ENCODE peak calls at places on chromosomes 1 and 21, in eight cellular contexts. One of them, this sample, is unnamed. For H3K4me1, the result is how much of the 10 kb centered on the place peaks cover.

GRCh38 chr1:43757343-43758053 is 50.2 kb downstream of the ST3GAL3 start:
- DNase-seq in NT2/D1: no peak
- DNase-seq in left ventricle myocardium inferior: no peak
- DNase-seq in CD4-positive, alpha-beta memory T cell: no peak
- DNase-seq in tibial nerve: no peak
- DNase-seq in GM23338: no peak
- DNase-seq in A549: peak
- DNase-seq in thoracic aorta: no peak
- DNase-seq in this sample: no peak

GRCh38 chr21:45208627-45208951 is 79.1 kb downstream of the POFUT2 start:
- DNase-seq in A549: no peak
- DNase-seq in thoracic aorta: no peak
- DNase-seq in NT2/D1: no peak
- DNase-seq in CD4-positive, alpha-beta memory T cell: peak
- DNase-seq in GM23338: no peak
- DNase-seq in left ventricle myocardium inferior: no peak
- DNase-seq in tibial nerve: no peak
- DNase-seq in this sample: no peak

GRCh38 chr1:165507570-165507969 is 36.2 kb upstream of the LRRC52 start:
- DNase-seq in thoracic aorta: no peak
- DNase-seq in left ventricle myocardium inferior: no peak
- DNase-seq in tibial nerve: no peak
- DNase-seq in NT2/D1: no peak
- DNase-seq in A549: no peak
- DNase-seq in GM23338: no peak
- DNase-seq in CD4-positive, alpha-beta memory T cell: no peak
- DNase-seq in this sample: no peak

GRCh38 chr1:15748690-15749398 is 6.5 kb downstream of the TMEM82 start:
- DNase-seq in NT2/D1: no peak
- DNase-seq in CD4-positive, alpha-beta memory T cell: no peak
- DNase-seq in tibial nerve: no peak
- DNase-seq in left ventricle myocardium inferior: no peak
- DNase-seq in GM23338: no peak
- DNase-seq in thoracic aorta: no peak
- DNase-seq in A549: no peak
- DNase-seq in this sample: no peak

GRCh38 chr1:23383547-23384311 is 14.1 kb upstream of the ZNF436 start:
- DNase-seq in CD4-positive, alpha-beta memory T cell: no peak
- DNase-seq in tibial nerve: no peak
- DNase-seq in thoracic aorta: no peak
- DNase-seq in NT2/D1: no peak
- DNase-seq in GM23338: no peak
- DNase-seq in A549: no peak
- DNase-seq in left ventricle myocardium inferior: no peak
- DNase-seq in this sample: no peak

GRCh38 chr1:228059536-228060457 is 22.7 kb upstream of the ARF1 start:
- DNase-seq in left ventricle myocardium inferior: no peak
- DNase-seq in thoracic aorta: no peak
- DNase-seq in GM23338: peak
- DNase-seq in CD4-positive, alpha-beta memory T cell: peak
- DNase-seq in A549: peak
- DNase-seq in tibial nerve: no peak
- DNase-seq in NT2/D1: peak
- DNase-seq in this sample: no peak

GRCh38 chr1:52834798-52835197 is 7.8 kb upstream of the ZYG11A start:
- DNase-seq in NT2/D1: no peak
- DNase-seq in left ventricle myocardium inferior: no peak
- DNase-seq in GM23338: no peak
- DNase-seq in thoracic aorta: no peak
- DNase-seq in tibial nerve: peak
- DNase-seq in A549: no peak
- DNase-seq in CD4-positive, alpha-beta memory T cell: no peak
- DNase-seq in this sample: no peak

GRCh38 chr1:27144920-27145661 is 9.8 kb downstream of the SLC9A1 start:
- DNase-seq in A549: no peak
- DNase-seq in GM23338: peak
- DNase-seq in CD4-positive, alpha-beta memory T cell: no peak
- DNase-seq in thoracic aorta: no peak
- DNase-seq in left ventricle myocardium inferior: no peak
- DNase-seq in NT2/D1: no peak
- DNase-seq in tibial nerve: no peak
- DNase-seq in this sample: no peak

GRCh38 chr1:22470227-22470626 is 18.6 kb downstream of the ZBTB40 start:
- DNase-seq in CD4-positive, alpha-beta memory T cell: no peak
- DNase-seq in left ventricle myocardium inferior: no peak
- DNase-seq in tibial nerve: no peak
- DNase-seq in NT2/D1: no peak
- DNase-seq in thoracic aorta: no peak
- DNase-seq in A549: no peak
- DNase-seq in GM23338: no peak
- DNase-seq in this sample: no peak

GRCh38 chr1:64304744-64305143 is 101.3 kb downstream of the UBE2U start:
- DNase-seq in tibial nerve: no peak
- DNase-seq in GM23338: no peak
- DNase-seq in left ventricle myocardium inferior: no peak
- DNase-seq in thoracic aorta: no peak
- DNase-seq in CD4-positive, alpha-beta memory T cell: no peak
- DNase-seq in NT2/D1: no peak
- DNase-seq in A549: no peak
- DNase-seq in this sample: no peak

GRCh38 chr1:40663324-40664166 is 1.9 kb downstream of the RIMS3 start:
- DNase-seq in GM23338: no peak
- DNase-seq in tibial nerve: no peak
- DNase-seq in NT2/D1: no peak
- DNase-seq in A549: no peak
- DNase-seq in thoracic aorta: no peak
- DNase-seq in left ventricle myocardium inferior: no peak
- DNase-seq in CD4-positive, alpha-beta memory T cell: no peak
- DNase-seq in this sample: no peak

GRCh38 chr1:24216254-24216653 is 29.2 kb upstream of the IFNLR1 start:
- DNase-seq in NT2/D1: no peak
- DNase-seq in A549: peak
- DNase-seq in CD4-positive, alpha-beta memory T cell: no peak
- DNase-seq in thoracic aorta: no peak
- DNase-seq in GM23338: peak
- DNase-seq in tibial nerve: no peak
- DNase-seq in left ventricle myocardium inferior: no peak
- DNase-seq in this sample: no peak

GRCh38 chr1:161185282-161185682 is 8.0 kb upstream of the B4GALT3 start:
- DNase-seq in tibial nerve: peak
- DNase-seq in left ventricle myocardium inferior: peak
- DNase-seq in GM23338: no peak
- DNase-seq in A549: no peak
- DNase-seq in NT2/D1: no peak
- DNase-seq in thoracic aorta: no peak
- DNase-seq in CD4-positive, alpha-beta memory T cell: peak
- DNase-seq in this sample: peak

GRCh38 chr21:46477765-46478164 is 19.1 kb downstream of the DIP2A start:
- DNase-seq in GM23338: no peak
- DNase-seq in tibial nerve: no peak
- DNase-seq in A549: no peak
- DNase-seq in NT2/D1: no peak
- DNase-seq in thoracic aorta: no peak
- DNase-seq in CD4-positive, alpha-beta memory T cell: no peak
- DNase-seq in left ventricle myocardium inferior: no peak
- DNase-seq in this sample: no peak

GRCh38 chr1:228018961-228019721 is 12.3 kb downstream of the WNT3A start:
- DNase-seq in A549: no peak
- DNase-seq in CD4-positive, alpha-beta memory T cell: no peak
- DNase-seq in GM23338: no peak
- DNase-seq in thoracic aorta: no peak
- DNase-seq in NT2/D1: no peak
- DNase-seq in left ventricle myocardium inferior: peak
- DNase-seq in tibial nerve: no peak
- DNase-seq in this sample: no peak

GRCh38 chr1:170929412-170929834 is 5.9 kb upstream of the MROH9 start:
- DNase-seq in CD4-positive, alpha-beta memory T cell: no peak
- DNase-seq in tibial nerve: no peak
- DNase-seq in GM23338: peak
- DNase-seq in NT2/D1: no peak
- DNase-seq in left ventricle myocardium inferior: no peak
- DNase-seq in thoracic aorta: no peak
- DNase-seq in A549: no peak
- DNase-seq in this sample: no peak

GRCh38 chr1:201570886-201571624 is 32.1 kb downstream of the NAV1 start:
- DNase-seq in CD4-positive, alpha-beta memory T cell: no peak
- DNase-seq in thoracic aorta: no peak
- DNase-seq in left ventricle myocardium inferior: no peak
- DNase-seq in A549: no peak
- DNase-seq in tibial nerve: no peak
- DNase-seq in GM23338: no peak
- DNase-seq in NT2/D1: no peak
- DNase-seq in this sample: no peak

GRCh38 chr21:42495765-42496119 is 282 bp downstream of the RSPH1 start:
- DNase-seq in left ventricle myocardium inferior: no peak
- DNase-seq in NT2/D1: no peak
- DNase-seq in GM23338: peak
- DNase-seq in thoracic aorta: no peak
- DNase-seq in A549: no peak
- DNase-seq in tibial nerve: peak
- DNase-seq in CD4-positive, alpha-beta memory T cell: no peak
- DNase-seq in this sample: no peak

GRCh38 chr1:91045284-91045683 is 23.4 kb upstream of the ZNF644 start:
- DNase-seq in thoracic aorta: no peak
- DNase-seq in NT2/D1: no peak
- DNase-seq in left ventricle myocardium inferior: no peak
- DNase-seq in tibial nerve: no peak
- DNase-seq in A549: no peak
- DNase-seq in GM23338: no peak
- DNase-seq in CD4-positive, alpha-beta memory T cell: no peak
- DNase-seq in this sample: no peak

GRCh38 chr21:45326169-45326833 is 38.6 kb upstream of the POFUT2 start:
- DNase-seq in A549: no peak
- DNase-seq in left ventricle myocardium inferior: peak
- DNase-seq in GM23338: no peak
- DNase-seq in thoracic aorta: no peak
- DNase-seq in CD4-positive, alpha-beta memory T cell: no peak
- DNase-seq in tibial nerve: no peak
- DNase-seq in NT2/D1: no peak
- DNase-seq in this sample: no peak

GRCh38 chr1:65343286-65343685 is 33.9 kb downstream of the DNAJC6 start:
- DNase-seq in CD4-positive, alpha-beta memory T cell: no peak
- DNase-seq in thoracic aorta: no peak
- DNase-seq in tibial nerve: no peak
- DNase-seq in A549: peak
- DNase-seq in NT2/D1: no peak
- DNase-seq in left ventricle myocardium inferior: no peak
- DNase-seq in GM23338: no peak
- DNase-seq in this sample: no peak

DNA sequence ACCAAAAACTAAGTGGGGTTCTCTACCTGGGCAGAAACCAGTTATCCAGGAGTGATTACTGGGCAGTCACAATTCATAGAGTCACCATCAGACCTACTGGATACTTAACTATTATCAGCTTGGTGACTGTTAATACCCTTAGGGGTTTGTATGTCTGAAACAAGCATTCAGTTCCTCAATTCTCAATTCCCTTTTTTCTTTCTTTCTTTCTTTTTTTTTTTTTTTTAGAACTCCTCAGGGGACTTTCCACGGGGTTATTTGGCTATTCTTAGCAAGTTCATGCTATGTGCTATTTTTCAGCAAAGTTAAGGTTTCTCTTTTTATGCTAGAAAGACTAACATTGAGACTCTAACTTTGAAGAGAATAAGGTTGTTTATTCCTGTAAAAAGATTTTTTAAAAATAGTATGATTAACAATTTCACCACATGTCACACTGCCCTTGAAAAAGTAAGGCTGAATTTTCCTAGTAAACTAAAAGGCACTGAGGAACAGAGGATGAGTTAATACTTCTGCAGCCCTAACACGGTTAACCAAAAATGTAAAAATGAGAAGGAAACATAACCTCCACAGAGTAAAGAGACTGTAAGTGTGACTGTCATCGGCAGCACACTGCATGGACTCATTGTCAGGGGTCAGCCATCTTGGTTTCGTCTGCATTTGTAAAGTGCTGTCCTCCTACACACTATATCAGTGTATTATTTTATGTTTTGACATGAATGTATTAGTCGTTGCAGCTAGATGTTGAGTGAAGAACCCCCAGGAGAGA is 310.2 kb downstream of the NTNG1 start:
- DNase-seq in NT2/D1: no peak
- DNase-seq in GM23338: no peak
- DNase-seq in A549: no peak
- DNase-seq in left ventricle myocardium inferior: no peak
- DNase-seq in thoracic aorta: no peak
- DNase-seq in tibial nerve: no peak
- DNase-seq in CD4-positive, alpha-beta memory T cell: no peak
- DNase-seq in this sample: no peak
- H3K4me1 ChIP-seq in NT2/D1: under half
- H3K4me1 ChIP-seq in GM23338: under half
- H3K4me1 ChIP-seq in A549: under half
- H3K4me1 ChIP-seq in left ventricle myocardium inferior: under half
- H3K4me1 ChIP-seq in thoracic aorta: under half
- H3K4me1 ChIP-seq in tibial nerve: under half
- H3K4me1 ChIP-seq in CD4-positive, alpha-beta memory T cell: under half
- H3K4me1 ChIP-seq in this sample: under half

GRCh38 chr1:110320168-110320518 is 19.0 kb upstream of the RBM15 start:
- DNase-seq in thoracic aorta: no peak
- DNase-seq in A549: no peak
- DNase-seq in GM23338: no peak
- DNase-seq in NT2/D1: no peak
- DNase-seq in left ventricle myocardium inferior: no peak
- DNase-seq in CD4-positive, alpha-beta memory T cell: no peak
- DNase-seq in tibial nerve: no peak
- DNase-seq in this sample: no peak
- H3K4me1 ChIP-seq in thoracic aorta: under half
- H3K4me1 ChIP-seq in A549: under half
- H3K4me1 ChIP-seq in GM23338: under half
- H3K4me1 ChIP-seq in NT2/D1: under half
- H3K4me1 ChIP-seq in left ventricle myocardium inferior: under half
- H3K4me1 ChIP-seq in CD4-positive, alpha-beta memory T cell: under half
- H3K4me1 ChIP-seq in tibial nerve: under half
- H3K4me1 ChIP-seq in this sample: under half

GRCh38 chr1:89698624-89699023 is 65.7 kb downstream of the LRRC8C start:
- DNase-seq in left ventricle myocardium inferior: no peak
- DNase-seq in CD4-positive, alpha-beta memory T cell: no peak
- DNase-seq in A549: no peak
- DNase-seq in tibial nerve: no peak
- DNase-seq in GM23338: no peak
- DNase-seq in thoracic aorta: no peak
- DNase-seq in NT2/D1: no peak
- DNase-seq in this sample: no peak
- H3K4me1 ChIP-seq in left ventricle myocardium inferior: half or more
- H3K4me1 ChIP-seq in CD4-positive, alpha-beta memory T cell: half or more
- H3K4me1 ChIP-seq in A549: under half
- H3K4me1 ChIP-seq in tibial nerve: under half
- H3K4me1 ChIP-seq in GM23338: under half
- H3K4me1 ChIP-seq in thoracic aorta: under half
- H3K4me1 ChIP-seq in NT2/D1: under half
- H3K4me1 ChIP-seq in this sample: under half

DNA sequence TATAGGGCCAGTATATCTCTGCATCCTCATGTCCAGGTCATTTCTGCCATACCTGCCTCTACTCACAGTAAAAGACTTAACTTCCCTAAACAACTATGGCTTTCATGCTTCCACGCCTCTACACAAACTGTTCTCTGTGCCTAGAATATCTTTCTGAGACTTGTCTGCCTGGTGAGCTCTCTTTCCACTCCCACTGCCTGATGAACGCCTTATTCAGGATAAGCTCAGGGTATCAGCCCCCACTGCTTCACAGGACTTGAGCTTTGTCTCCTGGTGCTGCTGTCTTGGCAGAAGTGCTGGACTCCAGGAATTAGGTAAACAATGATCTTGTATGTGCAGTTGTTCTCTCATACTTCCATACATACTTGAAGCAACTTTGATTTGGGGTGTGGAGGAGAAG is 4.8 kb upstream of the DDX20 start:
- DNase-seq in GM23338: no peak
- DNase-seq in left ventricle myocardium inferior: no peak
- DNase-seq in A549: no peak
- DNase-seq in NT2/D1: no peak
- DNase-seq in thoracic aorta: no peak
- DNase-seq in tibial nerve: no peak
- DNase-seq in CD4-positive, alpha-beta memory T cell: no peak
- DNase-seq in this sample: no peak
- H3K4me1 ChIP-seq in GM23338: under half
- H3K4me1 ChIP-seq in left ventricle myocardium inferior: under half
- H3K4me1 ChIP-seq in A549: under half
- H3K4me1 ChIP-seq in NT2/D1: under half
- H3K4me1 ChIP-seq in thoracic aorta: under half
- H3K4me1 ChIP-seq in tibial nerve: under half
- H3K4me1 ChIP-seq in CD4-positive, alpha-beta memory T cell: under half
- H3K4me1 ChIP-seq in this sample: under half

This sample was measured in esophagus squamous epithelium.